ENCODE peak calls at places on chromosomes 5 and 9, in four cellular contexts. One of them, this sample, is unnamed.

GRCh38 chr9:122923947-122924346 is 7.4 kb downstream of the ZBTB26 start:
- DNase-seq in osteocyte: no peak
- DNase-seq in fibroblast of lung: no peak
- DNase-seq in left ventricle myocardium inferior: no peak
- DNase-seq in this sample: no peak

GRCh38 chr9:106893088-106893487 is 30.1 kb downstream of the ZNF462 start:
- DNase-seq in left ventricle myocardium inferior: no peak
- DNase-seq in osteocyte: no peak
- DNase-seq in fibroblast of lung: peak
- DNase-seq in this sample: no peak

GRCh38 chr9:35481347-35481975 is 8.4 kb upstream of the RUSC2 start:
- DNase-seq in left ventricle myocardium inferior: no peak
- DNase-seq in osteocyte: no peak
- DNase-seq in fibroblast of lung: peak
- DNase-seq in this sample: peak

GRCh38 chr9:128575921-128576320 is 23.5 kb downstream of the SPTAN1 start:
- DNase-seq in left ventricle myocardium inferior: no peak
- DNase-seq in fibroblast of lung: no peak
- DNase-seq in osteocyte: no peak
- DNase-seq in this sample: no peak

GRCh38 chr9:3856592-3856991 is 330.8 kb upstream of the RFX3 start:
- DNase-seq in fibroblast of lung: no peak
- DNase-seq in osteocyte: no peak
- DNase-seq in left ventricle myocardium inferior: no peak
- DNase-seq in this sample: no peak

GRCh38 chr5:14261856-14262611 is 118.9 kb downstream of the TRIO start:
- DNase-seq in osteocyte: no peak
- DNase-seq in fibroblast of lung: no peak
- DNase-seq in left ventricle myocardium inferior: no peak
- DNase-seq in this sample: no peak

GRCh38 chr5:50666261-50667078 is at the start of gene PARP8:
- DNase-seq in osteocyte: peak
- DNase-seq in left ventricle myocardium inferior: peak
- DNase-seq in fibroblast of lung: peak
- DNase-seq in this sample: peak

GRCh38 chr9:107504585-107505455 is 15.3 kb upstream of the KLF4 start:
- DNase-seq in osteocyte: no peak
- DNase-seq in left ventricle myocardium inferior: no peak
- DNase-seq in fibroblast of lung: peak
- DNase-seq in this sample: no peak

GRCh38 chr5:36125868-36126267 is 25.8 kb downstream of the LMBRD2 start:
- DNase-seq in osteocyte: no peak
- DNase-seq in left ventricle myocardium inferior: no peak
- DNase-seq in fibroblast of lung: no peak
- DNase-seq in this sample: no peak

GRCh38 chr9:71285191-71285656 is 163.8 kb upstream of the TRPM3 start:
- DNase-seq in osteocyte: no peak
- DNase-seq in fibroblast of lung: peak
- DNase-seq in left ventricle myocardium inferior: no peak
- DNase-seq in this sample: peak

GRCh38 chr9:108779506-108779905 is 76.3 kb downstream of the ACTL7B start:
- DNase-seq in left ventricle myocardium inferior: no peak
- DNase-seq in fibroblast of lung: no peak
- DNase-seq in osteocyte: no peak
- DNase-seq in this sample: no peak

GRCh38 chr9:108775901-108776306 is 79.9 kb downstream of the ACTL7B start:
- DNase-seq in fibroblast of lung: no peak
- DNase-seq in osteocyte: no peak
- DNase-seq in left ventricle myocardium inferior: no peak
- DNase-seq in this sample: no peak

GRCh38 chr9:108780949-108781734 is 74.6 kb downstream of the ACTL7B start:
- DNase-seq in left ventricle myocardium inferior: no peak
- DNase-seq in fibroblast of lung: no peak
- DNase-seq in osteocyte: no peak
- DNase-seq in this sample: no peak

GRCh38 chr9:108776920-108777650 is 78.7 kb downstream of the ACTL7B start:
- DNase-seq in fibroblast of lung: peak
- DNase-seq in osteocyte: no peak
- DNase-seq in left ventricle myocardium inferior: no peak
- DNase-seq in this sample: no peak
- TF ChIP-seq CTCF in fibroblast of lung: no peak
- TF ChIP-seq CTCF in osteocyte: no peak
- TF ChIP-seq CTCF in left ventricle myocardium inferior: peak
- TF ChIP-seq CTCF in this sample: no peak

GRCh38 chr5:174571662-174572397 is 152.6 kb upstream of the MSX2 start:
- DNase-seq in osteocyte: peak
- DNase-seq in left ventricle myocardium inferior: peak
- DNase-seq in fibroblast of lung: peak
- DNase-seq in this sample: peak
- TF ChIP-seq CTCF in osteocyte: peak
- TF ChIP-seq CTCF in left ventricle myocardium inferior: peak
- TF ChIP-seq CTCF in fibroblast of lung: peak
- TF ChIP-seq CTCF in this sample: peak

GRCh38 chr5:94111209-94112004 is 370.0 kb upstream of the POU5F2 start:
- DNase-seq in fibroblast of lung: peak
- DNase-seq in left ventricle myocardium inferior: peak
- DNase-seq in osteocyte: peak
- DNase-seq in this sample: peak
- TF ChIP-seq CTCF in fibroblast of lung: peak
- TF ChIP-seq CTCF in left ventricle myocardium inferior: peak
- TF ChIP-seq CTCF in osteocyte: peak
- TF ChIP-seq CTCF in this sample: peak

DNA sequence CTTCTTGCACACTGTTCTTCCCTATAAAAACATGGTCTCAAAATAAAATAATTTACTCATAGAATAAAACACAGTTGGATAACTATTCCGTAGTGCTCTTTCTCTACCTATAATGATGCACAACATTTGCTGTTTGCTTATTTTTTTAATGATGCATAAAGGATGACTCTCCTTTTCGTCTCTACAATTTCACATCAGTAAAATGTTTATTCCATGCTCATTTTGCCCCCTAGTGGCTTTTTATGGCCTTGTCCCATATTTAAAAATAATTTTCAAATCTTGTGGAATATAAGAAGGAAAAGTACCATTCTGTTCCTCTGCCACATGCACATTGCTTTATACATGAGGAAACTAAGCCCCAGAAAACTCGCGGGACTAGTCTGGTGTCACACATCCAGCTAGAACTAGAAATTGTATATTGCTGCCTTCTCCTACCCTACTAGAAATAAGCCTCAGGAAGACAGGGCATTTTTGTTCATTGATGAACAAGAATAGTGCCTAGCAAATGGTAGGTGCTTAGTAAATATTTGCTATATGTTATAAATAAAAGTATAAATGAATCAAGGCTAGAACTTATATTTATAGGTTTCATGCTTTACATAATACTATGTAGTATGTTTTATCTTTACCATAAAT is 12.7 kb downstream of the KCTD16 start:
- DNase-seq in left ventricle myocardium inferior: no peak
- DNase-seq in fibroblast of lung: peak
- DNase-seq in osteocyte: no peak
- DNase-seq in this sample: no peak
- TF ChIP-seq CTCF in left ventricle myocardium inferior: peak
- TF ChIP-seq CTCF in fibroblast of lung: peak
- TF ChIP-seq CTCF in osteocyte: peak
- TF ChIP-seq CTCF in this sample: peak

GRCh38 chr5:160970605-160971191 is 118.7 kb upstream of the ATP10B start:
- DNase-seq in osteocyte: no peak
- DNase-seq in left ventricle myocardium inferior: no peak
- DNase-seq in fibroblast of lung: peak
- DNase-seq in this sample: no peak
- TF ChIP-seq CTCF in osteocyte: no peak
- TF ChIP-seq CTCF in left ventricle myocardium inferior: peak
- TF ChIP-seq CTCF in fibroblast of lung: no peak
- TF ChIP-seq CTCF in this sample: peak

DNA sequence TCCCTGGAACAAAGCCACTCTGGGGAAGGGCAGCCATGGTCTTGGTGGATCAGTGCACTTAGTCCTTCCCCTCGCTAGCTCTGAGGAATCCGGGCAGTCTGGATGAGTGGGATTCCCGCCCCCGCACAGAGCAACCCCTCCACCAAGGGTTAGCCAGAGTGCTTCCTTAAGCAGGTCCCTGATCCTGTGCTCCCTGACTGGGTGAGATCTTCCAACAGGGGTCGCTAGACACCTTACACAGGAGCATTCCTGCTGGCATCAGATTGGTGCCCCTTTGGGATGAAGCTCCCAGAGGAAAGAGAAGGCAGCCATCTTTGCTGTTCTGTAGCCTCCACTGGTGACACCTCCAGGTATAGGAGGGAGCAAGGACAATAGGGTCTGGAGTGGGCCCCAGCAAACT is 228.8 kb downstream of the AP3B1 start:
- DNase-seq in fibroblast of lung: no peak
- DNase-seq in left ventricle myocardium inferior: no peak
- DNase-seq in osteocyte: no peak
- DNase-seq in this sample: peak
- TF ChIP-seq CTCF in fibroblast of lung: no peak
- TF ChIP-seq CTCF in left ventricle myocardium inferior: no peak
- TF ChIP-seq CTCF in osteocyte: no peak
- TF ChIP-seq CTCF in this sample: peak

DNA sequence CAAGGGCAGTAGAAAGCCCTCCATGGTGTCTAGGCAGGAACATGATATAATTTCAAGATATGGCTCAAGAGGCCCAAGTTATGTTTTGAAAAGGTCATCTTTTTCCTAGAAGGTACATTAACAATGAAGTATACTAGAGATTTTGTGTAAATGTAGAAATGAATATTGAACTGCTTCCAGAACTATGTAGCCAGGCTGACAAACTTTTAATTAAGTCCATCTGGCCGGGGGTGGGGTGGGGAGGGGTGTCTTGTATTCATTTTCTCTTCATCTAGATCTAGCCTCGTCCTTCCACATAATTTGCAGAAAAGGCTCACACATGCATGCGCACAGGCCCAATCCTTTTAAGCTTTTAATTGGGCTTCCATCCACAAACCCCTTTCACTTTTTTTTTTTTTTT is 323.3 kb downstream of the ARL15 start:
- DNase-seq in fibroblast of lung: no peak
- DNase-seq in osteocyte: no peak
- DNase-seq in left ventricle myocardium inferior: no peak
- DNase-seq in this sample: no peak
- TF ChIP-seq CTCF in fibroblast of lung: no peak
- TF ChIP-seq CTCF in osteocyte: no peak
- TF ChIP-seq CTCF in left ventricle myocardium inferior: no peak
- TF ChIP-seq CTCF in this sample: no peak

DNA sequence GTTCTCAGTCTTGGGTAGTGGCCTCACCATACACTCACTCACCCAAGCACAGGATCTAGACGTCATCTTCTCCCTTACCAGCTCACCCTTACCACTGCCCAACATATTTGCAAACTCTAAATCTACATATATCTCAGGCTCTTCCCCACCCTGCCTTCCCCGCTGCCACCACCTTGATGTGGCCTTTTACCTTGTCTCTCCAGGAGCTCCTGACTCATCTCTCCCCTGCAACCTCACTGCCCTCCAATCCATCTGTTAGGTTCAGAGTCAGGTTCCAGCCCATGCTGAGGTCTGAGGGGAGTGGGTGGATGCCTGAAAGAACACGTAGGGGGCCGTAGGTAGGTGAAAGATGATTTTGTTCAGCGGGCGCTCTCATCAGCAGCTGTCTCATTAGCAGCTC is 23.3 kb upstream of the CKMT2 start:
- DNase-seq in osteocyte: no peak
- DNase-seq in left ventricle myocardium inferior: no peak
- DNase-seq in fibroblast of lung: no peak
- DNase-seq in this sample: no peak
- TF ChIP-seq CTCF in osteocyte: no peak
- TF ChIP-seq CTCF in left ventricle myocardium inferior: no peak
- TF ChIP-seq CTCF in fibroblast of lung: no peak
- TF ChIP-seq CTCF in this sample: no peak

DNA sequence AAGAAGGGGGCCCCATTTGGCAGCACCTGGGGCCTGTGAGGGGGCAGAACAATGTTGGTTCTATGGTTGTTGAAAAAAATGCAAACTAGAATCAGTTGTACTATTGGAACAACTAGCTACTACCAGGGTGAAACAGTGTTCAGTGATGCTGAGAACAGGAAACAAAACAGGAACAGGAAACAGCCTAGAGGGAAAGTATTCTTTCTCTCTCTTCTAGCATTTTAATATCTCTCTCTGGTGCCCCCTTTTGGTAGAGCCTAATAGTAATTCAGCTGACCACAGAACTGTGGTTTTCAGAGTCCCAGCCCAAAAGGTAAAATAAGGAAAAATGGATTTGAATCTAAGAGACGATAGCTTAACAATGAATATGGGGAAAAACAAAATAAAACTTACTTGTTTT is 138.0 kb upstream of the KCNN2 start:
- DNase-seq in left ventricle myocardium inferior: no peak
- DNase-seq in fibroblast of lung: no peak
- DNase-seq in osteocyte: no peak
- DNase-seq in this sample: peak
- TF ChIP-seq CTCF in left ventricle myocardium inferior: peak
- TF ChIP-seq CTCF in fibroblast of lung: no peak
- TF ChIP-seq CTCF in osteocyte: peak
- TF ChIP-seq CTCF in this sample: peak